ENCODE peak calls at places on chromosomes 16 and 17, in four cellular contexts. K, X, M and T are unnamed samples.

GRCh38 chr16:7449306-7449705 is 116.7 kb downstream of the RBFOX1 start:
- DNase-seq in M (no peak), X (no peak), K (no peak), T (no peak)

GRCh38 chr17:31917065-31917529 is 15.6 kb upstream of the UTP6 start:
- DNase-seq in K (no peak), M (no peak), X (no peak), T (no peak)

GRCh38 chr17:41308251-41308917 is 725 bp downstream of the KRTAP16-1 start:
- DNase-seq in K (no peak), M (no peak), X (no peak), T (no peak)

GRCh38 chr16:78199325-78200022 is 100.0 kb downstream of the WWOX start:
- DNase-seq in K (no peak), M (no peak), X (peak; percentile 36), T (no peak)

GRCh38 chr16:30755955-30756780 is 5.7 kb downstream of the CFAP119 start:
- DNase-seq in M (no peak), X (no peak), K (no peak), T (no peak)

GRCh38 chr17:67441052-67441738 is 64.1 kb downstream of the PITPNC1 start:
- DNase-seq in X (peak; percentile 48), K (peak; percentile 53), M (peak; percentile 64), T (peak; percentile 76)

GRCh38 chr16:57289391-57290257 is 5.2 kb upstream of the PLLP start:
- DNase-seq in X (no peak), K (no peak), M (no peak), T (no peak)

GRCh38 chr16:72481419-72481818 is 309.5 kb upstream of the PMFBP1 start:
- DNase-seq in K (no peak), X (no peak), M (peak; percentile 73), T (no peak)

GRCh38 chr16:79747688-79748087 is 147.2 kb upstream of the MAF start:
- DNase-seq in K (no peak), X (no peak), M (no peak), T (no peak)

GRCh38 chr16:11627822-11628457 is 40.3 kb upstream of the SNN start:
- DNase-seq in K (peak; percentile 39), M (no peak), X (peak; percentile 54), T (peak; percentile 91)

GRCh38 chr17:8438441-8438840 is 2.8 kb downstream of the NDEL1 start:
- DNase-seq in M (no peak), K (no peak), X (no peak), T (no peak)

GRCh38 chr16:48687421-48688038 is 77.5 kb upstream of the N4BP1 start:
- DNase-seq in X (peak; percentile 86), K (peak; percentile 75), M (peak; percentile 59), T (peak; percentile 31)

GRCh38 chr17:50298018-50298417 is 23.8 kb downstream of the TMEM92 start:
- DNase-seq in K (no peak), X (no peak), M (no peak), T (no peak)

GRCh38 chr16:78045865-78046581 is 23.7 kb downstream of the CLEC3A start:
- DNase-seq in X (peak; percentile 94), M (peak; percentile 61), K (peak; percentile 55), T (peak; percentile 51)

GRCh38 chr16:78939600-78939999 is 660.9 kb downstream of the MAF start:
- DNase-seq in K (no peak), M (no peak), X (no peak), T (no peak)

GRCh38 chr16:9050102-9050830 is 41.2 kb upstream of the HAPSTR1 start:
- DNase-seq in K (no peak), X (no peak), M (no peak), T (no peak)

GRCh38 chr16:56520251-56520577 is 390 bp upstream of the BBS2 start:
- DNase-seq in K (no peak), M (no peak), X (no peak), T (no peak)

DNA sequence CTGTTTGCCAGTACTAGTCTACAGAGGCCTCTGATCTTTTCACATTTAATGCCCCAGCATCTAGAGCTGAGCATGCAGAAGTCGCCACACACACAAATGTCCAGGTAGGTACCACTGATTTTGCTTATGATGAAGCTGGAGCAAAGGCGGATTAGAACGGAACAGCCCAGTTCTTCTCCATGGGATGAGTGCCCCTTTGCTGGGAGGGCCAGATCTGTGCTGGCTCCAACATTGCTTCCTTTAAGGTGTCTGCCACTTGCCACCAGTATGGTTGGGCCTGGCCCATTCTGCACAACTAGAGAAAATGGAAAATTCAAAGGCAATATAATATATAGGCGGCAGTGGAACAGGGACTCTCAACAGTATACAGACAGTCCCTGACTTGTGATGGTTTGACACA is 2.2 kb upstream of the MNT start:
- DNase-seq in M (no peak), X (no peak), K (no peak), T (no peak)
- H3K4me1 ChIP-seq in M (peaks cover 43% of the 10 kb centered on the region), X (peaks cover 33% of the 10 kb centered on the region), K (peaks cover 48% of the 10 kb centered on the region), T (peaks cover 56% of the 10 kb centered on the region)

DNA sequence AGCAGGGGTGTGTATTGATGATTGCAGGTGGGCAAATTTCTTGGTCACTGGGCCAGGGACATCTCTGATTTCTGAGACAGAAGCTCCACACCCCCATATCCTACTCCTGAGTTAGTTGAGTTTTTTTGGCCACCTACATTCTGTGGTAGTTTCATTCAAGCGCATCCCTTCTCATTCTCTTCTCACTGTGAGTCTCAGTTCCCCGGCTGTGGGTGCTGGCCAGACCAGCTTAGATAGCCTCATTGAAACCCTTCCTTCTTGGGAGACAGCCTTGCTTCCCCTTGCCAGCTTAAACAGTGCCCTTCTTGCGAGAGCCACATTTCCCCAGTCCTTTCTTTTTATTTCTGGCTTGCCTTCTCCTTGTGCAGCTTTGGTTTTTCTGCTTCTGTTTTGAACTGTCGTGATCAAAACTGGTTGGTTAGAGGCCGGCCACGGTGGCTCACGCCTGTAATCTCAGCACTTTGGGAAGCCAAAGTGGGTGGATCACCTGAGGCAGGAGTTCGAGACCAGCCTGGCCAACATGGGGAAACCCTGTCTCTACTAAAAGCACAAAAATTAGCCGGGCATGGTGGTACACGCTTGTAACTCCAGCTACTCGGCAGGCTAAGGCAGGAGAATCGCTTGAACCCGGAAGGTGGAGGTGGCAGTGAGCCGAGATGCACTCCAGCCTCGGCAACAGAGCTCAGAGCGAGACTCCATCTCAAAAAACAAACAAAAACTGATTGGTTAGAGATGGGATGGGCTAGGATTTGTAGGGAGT is 2.8 kb downstream of the GPT2 start:
- DNase-seq in K (no peak), M (no peak), X (no peak), T (no peak)
- H3K79me2 ChIP-seq in K (no peaks in the 10 kb centered on the region), M (no peaks in the 10 kb centered on the region), X (peaks cover 69% of the 10 kb centered on the region), T (peaks cover 43% of the 10 kb centered on the region)

GRCh38 chr17:76383645-76384221 is 676 bp upstream of the SPHK1 start:
- DNase-seq in M (peak; percentile 68), X (peak; percentile 69), K (no peak), T (peak; percentile 50)

GRCh38 chr17:76381633-76382304 is 2.6 kb upstream of the SPHK1 start:
- DNase-seq in M (no peak), K (no peak), X (no peak), T (no peak)

GRCh38 chr17:76384222-76384986 is at the start of gene SPHK1:
- DNase-seq in K (peak; percentile 73), M (peak; percentile 71), X (peak; percentile 88), T (peak; percentile 71)

GRCh38 chr17:76382305-76382802 is 2.1 kb upstream of the SPHK1 start:
- DNase-seq in K (no peak), M (peak; percentile 29), X (peak; percentile 64), T (peak; percentile 61)

GRCh38 chr17:76382803-76383644 is 1.4 kb upstream of the SPHK1 start:
- DNase-seq in K (peak; percentile 39), M (peak; percentile 74), X (peak; percentile 74), T (peak; percentile 80)
- H3K4me1 ChIP-seq in K (peaks cover 4% of the 10 kb centered on the region), M (peaks cover 29% of the 10 kb centered on the region), X (peaks cover 35% of the 10 kb centered on the region), T (peaks cover 44% of the 10 kb centered on the region)

GRCh38 chr16:53805747-53806146 is 101.8 kb downstream of the FTO start:
- DNase-seq in K (no peak), X (no peak), M (no peak), T (no peak)
- H3K79me2 ChIP-seq in K (peaks cover 2% of the 10 kb centered on the region), X (peaks cover 67% of the 10 kb centered on the region), M (peaks cover 2% of the 10 kb centered on the region), T (peaks cover 48% of the 10 kb centered on the region)

GRCh38 chr17:78357177-78357586 is 2.7 kb downstream of the SOCS3 start:
- DNase-seq in K (peak; percentile 85), M (peak; percentile 82), X (no peak), T (peak; percentile 70)

GRCh38 chr17:78357687-78358537 is 2.0 kb downstream of the SOCS3 start:
- DNase-seq in M (no peak), K (no peak), X (no peak), T (no peak)

GRCh38 chr17:78355701-78356100 is 4.2 kb downstream of the SOCS3 start:
- DNase-seq in M (no peak), K (no peak), X (no peak), T (no peak)

GRCh38 chr17:78356163-78356713 is 3.6 kb downstream of the SOCS3 start:
- DNase-seq in X (peak; percentile 67), M (no peak), K (peak; percentile 80), T (peak; percentile 98)

GRCh38 chr17:78355045-78355641 is 4.7 kb downstream of the SOCS3 start:
- DNase-seq in X (no peak), K (no peak), M (no peak), T (no peak)
- H3K4me1 ChIP-seq in X (peaks cover 49% of the 10 kb centered on the region), K (peaks cover 38% of the 10 kb centered on the region), M (peaks cover 53% of the 10 kb centered on the region), T (peaks cover 57% of the 10 kb centered on the region)

DNA sequence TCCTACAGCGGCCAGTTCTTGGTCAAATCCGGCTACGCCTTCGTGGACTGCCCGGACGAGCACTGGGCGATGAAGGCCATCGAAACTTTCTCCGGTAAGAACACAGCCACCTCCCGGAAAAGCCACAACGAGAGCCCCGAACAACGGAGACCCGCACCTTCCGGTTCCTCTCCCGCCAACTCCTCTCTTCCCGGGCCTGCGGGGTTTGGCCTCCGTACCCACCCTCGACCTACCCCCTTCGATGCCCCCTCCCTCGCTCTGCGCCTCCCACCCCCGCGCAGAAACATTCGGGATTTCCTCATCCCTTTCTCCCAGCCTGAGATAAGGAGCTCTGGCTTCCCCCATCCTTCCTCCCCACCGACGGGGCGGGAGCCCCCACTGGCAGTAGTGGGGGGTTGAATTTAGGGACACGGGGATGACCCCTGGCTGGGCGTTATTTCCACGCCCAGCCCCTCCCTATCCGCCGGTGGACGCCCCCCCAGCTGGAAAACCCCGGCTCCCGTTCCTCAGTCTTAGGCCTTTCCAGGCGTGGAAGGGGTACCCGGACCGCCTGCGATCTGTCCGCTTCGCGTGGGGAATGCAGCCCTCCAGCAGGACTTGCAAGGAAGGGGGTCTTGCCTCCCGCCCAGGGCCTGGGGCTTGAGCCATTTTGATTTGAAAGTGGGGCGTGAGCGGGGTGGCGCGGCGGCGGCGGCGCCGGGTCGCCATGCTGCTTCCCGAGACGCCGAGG is 807 bp downstream of the IGF2BP1 start:
- DNase-seq in M (peak; percentile 35), X (peak; percentile 58), K (no peak), T (no peak)
- H3K79me2 ChIP-seq in M (peaks cover 57% of the 10 kb centered on the region), X (peaks cover 57% of the 10 kb centered on the region), K (no peaks in the 10 kb centered on the region), T (peaks cover 57% of the 10 kb centered on the region)

DNA sequence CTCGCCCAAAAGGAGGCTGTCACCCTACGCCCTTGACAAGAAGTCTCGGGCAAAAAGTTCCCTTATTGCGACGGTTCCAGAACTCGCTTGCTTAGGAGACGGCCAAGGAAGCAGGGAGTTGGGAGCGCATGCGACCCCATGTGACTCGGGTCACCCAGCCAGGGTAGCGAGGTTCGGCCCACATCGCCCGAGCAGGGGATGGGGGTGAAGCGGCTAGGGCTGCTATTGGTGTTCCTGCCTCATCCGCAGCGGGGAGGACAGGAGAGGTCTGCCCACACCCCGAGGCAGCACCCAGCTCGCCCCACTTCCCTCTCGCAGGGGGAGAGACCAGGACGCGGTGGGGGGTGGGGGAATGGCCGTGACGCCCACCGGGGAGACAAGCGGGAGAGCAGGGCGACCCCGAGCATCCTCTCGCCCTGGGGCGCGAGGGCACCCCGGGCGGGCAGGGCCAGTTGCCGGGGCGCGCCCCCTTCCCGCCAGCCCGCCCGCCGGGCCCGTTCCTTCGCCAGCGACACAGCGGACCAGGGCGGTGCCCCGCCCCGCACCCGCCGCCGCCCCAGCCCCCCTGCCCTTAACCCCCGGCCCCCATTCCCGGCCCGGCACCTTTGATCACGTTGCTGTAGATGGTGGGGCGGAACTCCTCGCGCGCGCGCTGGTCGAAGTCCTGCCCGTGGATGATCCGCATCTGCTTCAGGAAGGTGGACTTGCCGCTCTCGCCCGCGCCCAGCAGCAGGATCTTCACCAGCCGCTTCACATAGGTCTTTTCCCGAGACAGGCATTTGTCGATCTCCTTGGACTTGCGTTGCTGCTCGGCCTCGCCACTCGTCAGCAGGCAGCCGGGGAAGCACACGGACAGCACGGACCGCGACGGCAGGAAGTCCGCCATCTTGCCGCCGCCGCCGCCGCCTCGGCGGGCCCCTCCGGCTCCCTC is 567 bp downstream of the GNA13 start:
- DNase-seq in X (peak; percentile 69), M (peak; percentile 75), K (peak; percentile 43), T (peak; percentile 50)
- H3K4me1 ChIP-seq in X (peaks cover 12% of the 10 kb centered on the region), M (peaks cover 11% of the 10 kb centered on the region), K (no peaks in the 10 kb centered on the region), T (peaks cover 12% of the 10 kb centered on the region)